ENCODE peak calls at places on chromosomes 11 and 22, in six cellular contexts. R is mammary epithelial cell; H is spleen; F is CD4-positive, CD25-positive, alpha-beta regulatory T cell; K is heart right ventricle; E is stomach. Y is an unnamed sample.

GRCh38 chr22:20585640-20586402 is 78.4 kb downstream of the MED15 start:
- DNase-seq in R (no peak), H (peak; percentile 62), F (no peak), K (no peak), E (no peak), Y (peak; percentile 38)

GRCh38 chr11:76797341-76798201 is 14.4 kb downstream of the TSKU start:
- DNase-seq in R (no peak), H (peak; percentile 62), F (no peak), K (no peak), E (no peak), Y (no peak)

GRCh38 chr22:36986242-36986821 is 32.9 kb downstream of the TST start:
- DNase-seq in R (no peak), H (no peak), F (no peak), K (no peak), E (peak; percentile 49), Y (no peak)

GRCh38 chr11:128685383-128686044 is 8.4 kb upstream of the FLI1 start:
- DNase-seq in R (no peak), H (no peak), F (no peak), K (no peak), E (no peak), Y (no peak)

GRCh38 chr11:57072640-57073039 is 83.9 kb downstream of the OR5AK2 start:
- DNase-seq in R (peak; percentile 97), H (no peak), F (no peak), K (no peak), E (no peak), Y (no peak)

GRCh38 chr11:35982061-35982460 is 38.2 kb downstream of the LDLRAD3 start:
- DNase-seq in R (no peak), H (no peak), F (no peak), K (no peak), E (no peak), Y (no peak)

GRCh38 chr11:66340596-66341501 is 4.1 kb downstream of the BRMS1 start:
- DNase-seq in R (no peak), H (peak; percentile 59), F (no peak), K (no peak), E (no peak), Y (peak; percentile 48)

GRCh38 chr11:62881579-62882427 is 1.1 kb downstream of the SLC3A2 start:
- DNase-seq in R (peak; percentile 96), H (peak; percentile 96), F (peak; percentile 90), K (peak; percentile 94), E (peak; percentile 94), Y (peak; percentile 95)

GRCh38 chr11:57506522-57506921 is 9.0 kb downstream of the SLC43A1 start:
- DNase-seq in R (no peak), H (no peak), F (no peak), K (no peak), E (no peak), Y (no peak)

GRCh38 chr22:50452649-50453048 is 22.2 kb downstream of the SBF1 start:
- DNase-seq in R (no peak), H (no peak), F (no peak), K (no peak), E (no peak), Y (no peak)

DNA sequence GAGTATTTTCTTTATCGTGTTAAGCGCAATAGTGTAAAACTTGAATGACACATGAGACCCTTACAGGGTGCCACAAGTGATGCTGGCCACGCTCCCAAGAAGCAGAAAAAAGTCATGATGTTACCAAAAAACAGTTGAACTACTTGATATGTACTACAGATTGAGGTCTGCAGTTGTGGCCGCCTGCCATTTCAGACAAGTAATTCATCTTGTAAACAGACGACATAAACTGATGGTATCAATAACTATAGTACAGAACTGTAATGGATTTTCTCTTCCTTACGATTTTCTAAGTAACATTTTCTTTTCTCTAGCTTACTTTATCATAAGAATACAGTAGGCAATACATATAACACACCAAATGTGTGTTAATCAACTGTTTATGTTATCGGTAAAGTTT is 5.5 kb downstream of the CD59 start:
- DNase-seq in R (no peak), H (no peak), F (no peak), K (no peak), E (no peak), Y (no peak)
- H3K4me1 ChIP-seq in R (peaks cover 31% of the 10 kb centered on the region), H (peaks cover 48% of the 10 kb centered on the region), F (peaks cover 15% of the 10 kb centered on the region), K (peaks cover 82% of the 10 kb centered on the region), E (peaks cover 78% of the 10 kb centered on the region), Y (peaks cover 63% of the 10 kb centered on the region)

GRCh38 chr22:39808087-39808486 is 85.5 kb downstream of the ENTHD1 start:
- DNase-seq in R (no peak), H (no peak), F (peak; percentile 18), K (no peak), E (no peak), Y (no peak)

GRCh38 chr22:39800790-39801540 is 92.6 kb downstream of the ENTHD1 start:
- DNase-seq in R (no peak), H (no peak), F (no peak), K (no peak), E (no peak), Y (no peak)

GRCh38 chr22:39802682-39803081 is 90.9 kb downstream of the ENTHD1 start:
- DNase-seq in R (no peak), H (no peak), F (no peak), K (no peak), E (no peak), Y (no peak)

GRCh38 chr22:39809772-39810557 is 83.6 kb downstream of the ENTHD1 start:
- DNase-seq in R (no peak), H (no peak), F (no peak), K (no peak), E (no peak), Y (no peak)

DNA sequence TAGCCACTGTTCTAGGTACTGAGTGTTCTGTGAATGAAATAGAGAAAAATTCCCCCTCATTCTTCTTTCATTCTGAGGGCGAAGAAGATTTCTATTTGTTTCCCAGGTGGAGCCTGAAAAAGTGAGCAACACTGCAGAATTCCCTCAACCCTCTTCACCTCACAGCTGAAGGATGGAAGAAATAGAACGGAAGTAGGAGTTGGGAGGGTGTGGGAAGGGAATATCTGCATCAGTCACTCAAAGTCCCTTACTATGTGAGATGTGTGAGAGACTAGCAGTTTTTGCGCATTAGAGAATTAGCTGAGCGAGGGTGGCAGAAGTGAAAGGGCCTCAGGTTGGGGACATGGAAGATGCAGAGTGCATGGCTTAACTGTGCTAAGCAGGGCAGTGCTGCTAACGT is 88.4 kb downstream of the ENTHD1 start:
- DNase-seq in R (no peak), H (no peak), F (no peak), K (no peak), E (no peak), Y (no peak)
- H3K27me3 ChIP-seq in R (no peaks in the 10 kb centered on the region), H (peaks cover 12% of the 10 kb centered on the region), F (peaks cover 3% of the 10 kb centered on the region), K (peaks cover 30% of the 10 kb centered on the region), E (no peaks in the 10 kb centered on the region), Y (no peaks in the 10 kb centered on the region)

DNA sequence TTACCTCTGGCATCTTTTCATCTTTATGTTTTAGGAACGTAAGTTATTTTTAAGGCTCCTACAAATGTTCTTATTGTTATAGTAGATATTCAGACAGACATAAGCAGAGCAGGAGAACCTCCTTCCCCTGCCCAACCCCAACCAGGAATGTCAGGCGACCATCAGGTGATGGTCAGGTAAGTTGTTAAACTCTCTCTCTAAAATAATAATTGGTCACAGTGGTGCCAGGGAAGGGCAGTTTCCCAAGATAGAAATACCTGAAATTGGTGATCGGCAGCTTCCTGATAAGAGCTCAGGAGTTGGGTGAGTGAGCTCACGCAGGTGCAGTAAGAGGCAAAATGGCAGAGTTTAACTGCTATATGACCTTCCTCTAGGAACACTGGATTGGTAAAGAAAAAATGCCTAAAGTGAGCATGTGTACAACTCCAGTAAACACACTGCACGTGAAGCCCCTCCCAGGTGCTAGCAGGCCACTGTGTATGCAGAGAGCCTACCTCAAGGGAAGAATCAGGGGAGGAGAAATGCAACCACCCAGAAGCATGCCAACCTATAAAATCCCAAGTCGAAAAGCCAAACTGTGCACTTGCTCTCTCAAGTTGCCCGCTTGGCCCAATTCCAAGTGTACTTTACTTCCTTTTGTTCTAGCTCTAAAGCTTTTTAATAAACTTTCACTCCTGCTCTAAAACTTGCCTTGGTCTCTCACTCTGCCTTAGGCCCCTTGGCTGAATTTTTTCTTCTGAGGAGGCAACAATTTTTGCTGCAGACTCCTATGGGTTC is 273.9 kb downstream of the SBF2 start:
- DNase-seq in R (no peak), H (no peak), F (no peak), K (peak; percentile 13), E (peak; percentile 44), Y (no peak)
- H3K4me3 ChIP-seq in R (no peak overlapping the region), H (no peak overlapping the region), F (no peak overlapping the region), K (no peak overlapping the region), E (no peak overlapping the region), Y (no peak overlapping the region)

DNA sequence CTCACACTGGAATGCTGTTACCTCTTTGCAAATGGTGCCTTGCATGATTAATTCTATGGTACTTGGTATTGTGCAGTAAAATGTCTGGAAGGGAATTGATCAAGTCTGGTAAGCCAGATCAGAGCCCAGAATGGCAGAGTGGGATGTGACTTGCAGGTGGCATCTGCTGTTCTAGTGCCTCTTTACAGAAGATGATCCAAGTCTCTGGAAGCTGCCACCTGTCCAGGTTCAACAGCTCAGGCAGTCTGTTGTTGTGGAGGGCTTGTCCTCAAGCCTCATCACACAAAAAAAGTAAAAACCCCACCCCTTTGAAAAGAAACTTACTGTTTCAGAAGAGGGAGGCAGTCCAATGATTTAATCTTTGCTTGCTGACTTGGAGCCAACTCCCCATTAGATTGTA is 17.0 kb downstream of the ZNRF3 start:
- DNase-seq in R (no peak), H (no peak), F (no peak), K (no peak), E (no peak), Y (no peak)
- H3K4me1 ChIP-seq in R (peaks cover 68% of the 10 kb centered on the region), H (peaks cover 26% of the 10 kb centered on the region), F (peaks cover 14% of the 10 kb centered on the region), K (peaks cover 21% of the 10 kb centered on the region), E (peaks cover 78% of the 10 kb centered on the region), Y (peaks cover 43% of the 10 kb centered on the region)

GRCh38 chr22:31284756-31285155 is 7.5 kb downstream of the PIK3IP1 start:
- DNase-seq in R (no peak), H (no peak), F (no peak), K (no peak), E (no peak), Y (no peak)

GRCh38 chr22:31282748-31283468 is 9.4 kb downstream of the PIK3IP1 start:
- DNase-seq in R (no peak), H (no peak), F (no peak), K (no peak), E (no peak), Y (no peak)

GRCh38 chr22:31281733-31282132 is 10.6 kb downstream of the PIK3IP1 start:
- DNase-seq in R (no peak), H (no peak), F (no peak), K (no peak), E (no peak), Y (no peak)

GRCh38 chr22:31286360-31287255 is 5.7 kb downstream of the PIK3IP1 start:
- DNase-seq in R (no peak), H (no peak), F (peak; percentile 85), K (no peak), E (no peak), Y (no peak)

GRCh38 chr22:31284241-31284745 is 8.0 kb downstream of the PIK3IP1 start:
- DNase-seq in R (no peak), H (no peak), F (no peak), K (no peak), E (no peak), Y (no peak)
- H3K27me3 ChIP-seq in R (no peaks in the 10 kb centered on the region), H (no peaks in the 10 kb centered on the region), F (no peaks in the 10 kb centered on the region), K (no peaks in the 10 kb centered on the region), E (no peaks in the 10 kb centered on the region), Y (no peaks in the 10 kb centered on the region)

GRCh38 chr22:23700706-23701105 is 9.9 kb downstream of the RGL4 start:
- DNase-seq in R (no peak), H (no peak), F (no peak), K (no peak), E (no peak), Y (no peak)
- H3K4me3 ChIP-seq in R (no peak overlapping the region), H (no peak overlapping the region), F (no peak overlapping the region), K (no peak overlapping the region), E (no peak overlapping the region), Y (no peak overlapping the region)

Y was measured in RWPE2.